ENCODE peak calls at places on chromosomes 3 and 15, in five cellular contexts. V, C, U, H and X are unnamed samples.

GRCh38 chr15:62850791-62851291 is 191.7 kb upstream of the TPM1 start:
- DNase-seq in V (no peak), C (no peak), U (peak; percentile 20), H (no peak), X (no peak)

GRCh38 chr15:99506399-99506798 is 59.4 kb upstream of the MEF2A start:
- DNase-seq in V (no peak), C (no peak), U (no peak), H (no peak), X (no peak)

GRCh38 chr3:114878119-114878839 is 268.8 kb downstream of the ZBTB20 start:
- DNase-seq in V (no peak), C (no peak), U (no peak), H (no peak), X (no peak)

GRCh38 chr15:81398910-81399551 is 25.0 kb upstream of the TMC3 start:
- DNase-seq in V (no peak), C (no peak), U (no peak), H (no peak), X (no peak)

GRCh38 chr3:42119558-42120355 is 28.6 kb downstream of the TRAK1 start:
- DNase-seq in V (no peak), C (peak; percentile 63), U (no peak), H (no peak), X (no peak)

GRCh38 chr15:46416544-46416943 is 781.7 kb downstream of the SQOR start:
- DNase-seq in V (no peak), C (no peak), U (no peak), H (no peak), X (no peak)

GRCh38 chr3:154129625-154130024 is 8.4 kb downstream of the ARHGEF26 start:
- DNase-seq in V (no peak), C (no peak), U (no peak), H (no peak), X (no peak)

GRCh38 chr3:16508242-16508575 is 5.3 kb downstream of the RFTN1 start:
- DNase-seq in V (no peak), C (no peak), U (no peak), H (no peak), X (no peak)

GRCh38 chr3:151169700-151170224 is 33.3 kb downstream of the GPR171 start:
- DNase-seq in V (no peak), C (peak; percentile 91), U (no peak), H (peak; percentile 25), X (peak; percentile 29)

GRCh38 chr15:84112025-84112424 is 123.5 kb upstream of the GOLGA6L4 start:
- DNase-seq in V (no peak), C (no peak), U (no peak), H (no peak), X (no peak)

GRCh38 chr3:10384541-10385360 is 63.8 kb upstream of the SEC13 start:
- DNase-seq in V (no peak), C (no peak), U (no peak), H (no peak), X (no peak)

GRCh38 chr3:178325330-178325729 is 210.9 kb upstream of the KCNMB2 start:
- DNase-seq in V (no peak), C (no peak), U (no peak), H (no peak), X (no peak)

GRCh38 chr3:66593978-66594377 is 93.2 kb upstream of the LRIG1 start:
- DNase-seq in V (no peak), C (no peak), U (no peak), H (no peak), X (no peak)

GRCh38 chr15:44427756-44428724 is 611 bp downstream of the CTDSPL2 start:
- DNase-seq in V (no peak), C (no peak), U (peak; percentile 69), H (no peak), X (no peak)

GRCh38 chr3:60475096-60475495 is 776.2 kb downstream of the FHIT start:
- DNase-seq in V (no peak), C (no peak), U (no peak), H (no peak), X (no peak)